ENCODE peak calls at places on chromosomes 12 and 14, in six cellular contexts. D is AG10803; X is stimulated activated CD4-positive, alpha-beta T cell treated with anti-CD3 and anti-CD28 coated beads, Interleukin-2, amount 100 ng/mL, for 48 hours; R is nucleus accumbens; M is HCT116; B is stimulated activated effector memory CD8-positive, alpha-beta T cell treated with anti-CD3 and anti-CD28 coated beads, Interleukin-12 subunit alpha, Interleukin-12 subunit beta, amount 100 ng/mL, for 72 hours. C is an unnamed sample.

GRCh38 chr12:51809193-51809592 is 39.3 kb downstream of the FIGNL2 start:
- DNase-seq in M (no peak), R (no peak), D (no peak), B (no peak), X (no peak), C (no peak)

GRCh38 chr14:36807727-36808126 is 146.1 kb downstream of the PAX9 start:
- DNase-seq in M (no peak), B (no peak), R (no peak), D (no peak), X (no peak), C (no peak)

GRCh38 chr14:36667679-36668078 is 6.0 kb downstream of the PAX9 start:
- DNase-seq in D (no peak), X (no peak), R (no peak), B (no peak), M (no peak), C (no peak)

GRCh38 chr12:19021646-19022045 is 107.9 kb upstream of the PLEKHA5 start:
- DNase-seq in R (no peak), M (no peak), D (no peak), B (no peak), X (no peak), C (no peak)

GRCh38 chr14:78983126-78983525 is 813.0 kb downstream of the NRXN3 start:
- DNase-seq in R (no peak), B (no peak), D (peak), X (no peak), M (no peak), C (no peak)

GRCh38 chr14:81710232-81710845 is 176.7 kb upstream of the SEL1L start:
- DNase-seq in D (peak), B (no peak), R (no peak), M (peak), X (peak), C (peak)

GRCh38 chr14:42214981-42215491 is 608.4 kb downstream of the LRFN5 start:
- DNase-seq in M (no peak), R (no peak), D (peak), X (no peak), B (no peak), C (no peak)

GRCh38 chr14:51308872-51309271 is 68.8 kb downstream of the TMX1 start:
- DNase-seq in B (peak), M (no peak), D (no peak), X (no peak), R (no peak), C (no peak)

GRCh38 chr12:11746024-11746771 is 96.7 kb downstream of the ETV6 start:
- DNase-seq in B (no peak), R (no peak), D (peak), M (no peak), X (no peak), C (no peak)

GRCh38 chr14:72754949-72755348 is 139.0 kb downstream of the DPF3 start:
- DNase-seq in R (no peak), D (no peak), M (no peak), X (no peak), B (peak), C (no peak)

GRCh38 chr14:63563370-63564026 is 20.3 kb upstream of the PPP2R5E start:
- DNase-seq in M (no peak), R (no peak), B (no peak), X (no peak), D (no peak), C (no peak)

GRCh38 chr14:23544511-23545447 is 6.8 kb downstream of the ZFHX2 start:
- DNase-seq in X (no peak), B (no peak), M (no peak), D (no peak), R (no peak), C (no peak)

GRCh38 chr14:101506921-101507300 is 54.4 kb upstream of the DIO3 start:
- DNase-seq in X (no peak), R (no peak), M (no peak), B (no peak), D (no peak), C (no peak)

GRCh38 chr14:105853089-105853906 is 326.9 kb downstream of the TMEM121 start:
- DNase-seq in B (peak), X (no peak), M (no peak), R (no peak), D (no peak), C (no peak)

GRCh38 chr12:31742891-31743290 is 14.1 kb upstream of the AMN1 start:
- DNase-seq in M (no peak), R (no peak), D (no peak), X (no peak), B (no peak), C (no peak)

GRCh38 chr14:101731187-101732080 is 30.1 kb upstream of the PPP2R5C start:
- DNase-seq in D (peak), X (peak), M (peak), R (peak), B (peak), C (no peak)

GRCh38 chr12:111066744-111067437 is 146.5 kb upstream of the MYL2 start:
- DNase-seq in M (peak), D (no peak), R (no peak), B (no peak), X (no peak), C (peak)

GRCh38 chr14:34436960-34437728 is 24.9 kb downstream of the SPTSSA start:
- DNase-seq in B (no peak), D (peak), X (no peak), M (no peak), R (no peak), C (no peak)

GRCh38 chr12:110449799-110450497 is at the start of gene ARPC3:
- DNase-seq in B (peak), D (peak), M (peak), X (peak), R (peak), C (peak)

GRCh38 chr12:31009976-31010375 is 63.7 kb upstream of the DDX11 start:
- DNase-seq in X (no peak), B (no peak), M (no peak), R (no peak), D (no peak), C (no peak)

GRCh38 chr12:132556801-132557200 is 53.6 kb downstream of the LRCOL1 start:
- DNase-seq in D (no peak), M (no peak), R (no peak), B (no peak), X (no peak), C (no peak)

GRCh38 chr12:132836803-132837331 is 8.2 kb upstream of the GOLGA3 start:
- DNase-seq in X (no peak), D (no peak), R (no peak), M (no peak), B (no peak), C (no peak)

GRCh38 chr12:70449074-70449757 is 83.1 kb downstream of the KCNMB4 start:
- DNase-seq in D (no peak), X (no peak), R (no peak), B (no peak), M (peak), C (no peak)